ENCODE peak calls at places on chromosomes 7 and 10, in five cellular contexts. R is HepG2, E is K562, N is H1, D is GM12878. Y is an unnamed sample.
A peak's percentile ranks its signal among the peaks of the same experiment; 100 is the strongest.

GRCh38 chr7:107768263-107768662 is 24.3 kb downstream of the CBLL1 start:
- DNase-seq in E (no peak), D (no peak), R (no peak), N (no peak), Y (no peak)

GRCh38 chr7:80412842-80413241 is 99.0 kb downstream of the GNAT3 start:
- DNase-seq in E (no peak), R (no peak), D (no peak), N (no peak), Y (no peak)

GRCh38 chr10:74525885-74526284 is 300.5 kb upstream of the KAT6B start:
- DNase-seq in N (no peak), E (no peak), R (no peak), D (no peak), Y (no peak)

GRCh38 chr7:100401811-100402210 is 26.7 kb downstream of the ZCWPW1 start:
- DNase-seq in R (no peak), N (no peak), D (no peak), E (no peak), Y (no peak)

GRCh38 chr7:79504607-79505389 is 51.3 kb upstream of the MAGI2 start:
- DNase-seq in E (no peak), N (no peak), D (no peak), R (peak; percentile 9), Y (peak; percentile 32)

GRCh38 chr10:72740526-72740925 is 48.6 kb downstream of the MCU start:
- DNase-seq in N (no peak), E (no peak), D (no peak), R (peak; percentile 59), Y (no peak)

GRCh38 chr7:35906191-35906908 is 105.5 kb downstream of the SEPTIN7 start:
- DNase-seq in D (peak; percentile 68), E (peak; percentile 54), N (peak; percentile 75), R (peak; percentile 69), Y (peak; percentile 79)

GRCh38 chr7:129240119-129240815 is 15.4 kb downstream of the AHCYL2 start:
- DNase-seq in E (no peak), R (no peak), D (no peak), N (no peak), Y (no peak)

GRCh38 chr7:76405738-76406137 is 3.8 kb downstream of the SSC4D start:
- DNase-seq in R (no peak), D (no peak), N (no peak), E (no peak), Y (no peak)

GRCh38 chr7:561631-562393 is 42.2 kb upstream of the PDGFA start:
- DNase-seq in R (no peak), N (no peak), E (no peak), D (no peak), Y (no peak)

GRCh38 chr7:37815969-37816371 is 32.4 kb upstream of the NME8 start:
- DNase-seq in R (no peak), D (peak; percentile 78), E (no peak), N (no peak), Y (no peak)

GRCh38 chr7:17593854-17594419 is 295.5 kb downstream of the AHR start:
- DNase-seq in R (no peak), N (no peak), D (no peak), E (no peak), Y (peak; percentile 3)

GRCh38 chr10:91772869-91773268 is 25.4 kb upstream of the TNKS2 start:
- DNase-seq in D (no peak), E (no peak), R (no peak), N (no peak), Y (no peak)

DNA sequence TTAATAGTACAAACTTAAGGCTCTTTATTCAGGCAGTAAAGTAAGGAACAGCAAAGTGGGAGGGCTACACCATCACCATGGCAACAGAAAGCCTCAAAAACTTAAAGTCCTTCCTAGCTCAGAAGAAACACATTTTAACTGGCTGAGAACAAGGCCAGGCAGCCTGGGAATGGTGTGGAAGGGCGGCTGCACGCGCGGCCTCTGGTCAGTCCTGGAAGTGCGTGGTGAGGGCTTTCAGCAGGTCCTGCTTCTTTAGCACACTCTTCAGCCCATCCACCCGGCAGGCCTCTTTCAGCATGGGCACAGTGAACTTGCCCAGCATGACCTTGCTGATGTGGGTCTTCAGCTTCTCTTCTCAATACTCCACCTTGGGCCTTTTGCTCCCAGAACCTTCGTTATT is 133.0 kb downstream of the CYP26A1 start:
- DNase-seq in N (no peak), R (no peak), E (no peak), D (no peak), Y (peak; percentile 78)
- TF ChIP-seq CTCF in N (peak; percentile 32), R (no peak), E (no peak), D (no peak), Y (peak; percentile 24)

GRCh38 chr10:124414077-124414476 is 4.6 kb downstream of the OAT start:
- DNase-seq in R (no peak), E (no peak), D (no peak), N (no peak), Y (no peak)
- H3K4me2 ChIP-seq in R (no peak overlapping the region), E (no peak overlapping the region), D (no peak overlapping the region), N (no peak overlapping the region), Y (no peak overlapping the region)

GRCh38 chr7:5689118-5689517 is 92.3 kb downstream of the RNF216 start:
- DNase-seq in N (no peak), D (no peak), E (no peak), R (no peak), Y (no peak)
- TF ChIP-seq CREB1 in N (no peak), D (no peak), E (no peak), R (no peak), Y (no peak)

GRCh38 chr10:115355162-115355760 is 262.1 kb downstream of the ATRNL1 start:
- DNase-seq in N (peak; percentile 49), R (peak; percentile 63), D (peak; percentile 15), E (peak; percentile 14), Y (peak; percentile 92)
- TF ChIP-seq CTCF in N (no peak), R (peak; percentile 77), D (peak; percentile 66), E (peak; percentile 22), Y (peak; percentile 94)

GRCh38 chr7:2681954-2682799 is 5.8 kb upstream of the AMZ1 start:
- DNase-seq in R (no peak), E (no peak), D (no peak), N (no peak), Y (no peak)

GRCh38 chr7:2686101-2686500 is 1.9 kb upstream of the AMZ1 start:
- DNase-seq in E (no peak), R (no peak), N (no peak), D (no peak), Y (no peak)

GRCh38 chr7:2684501-2684900 is 3.5 kb upstream of the AMZ1 start:
- DNase-seq in D (no peak), E (no peak), N (no peak), R (no peak), Y (no peak)

GRCh38 chr7:2680256-2680655 is 7.7 kb upstream of the AMZ1 start:
- DNase-seq in D (no peak), R (no peak), N (no peak), E (no peak), Y (no peak)

DNA sequence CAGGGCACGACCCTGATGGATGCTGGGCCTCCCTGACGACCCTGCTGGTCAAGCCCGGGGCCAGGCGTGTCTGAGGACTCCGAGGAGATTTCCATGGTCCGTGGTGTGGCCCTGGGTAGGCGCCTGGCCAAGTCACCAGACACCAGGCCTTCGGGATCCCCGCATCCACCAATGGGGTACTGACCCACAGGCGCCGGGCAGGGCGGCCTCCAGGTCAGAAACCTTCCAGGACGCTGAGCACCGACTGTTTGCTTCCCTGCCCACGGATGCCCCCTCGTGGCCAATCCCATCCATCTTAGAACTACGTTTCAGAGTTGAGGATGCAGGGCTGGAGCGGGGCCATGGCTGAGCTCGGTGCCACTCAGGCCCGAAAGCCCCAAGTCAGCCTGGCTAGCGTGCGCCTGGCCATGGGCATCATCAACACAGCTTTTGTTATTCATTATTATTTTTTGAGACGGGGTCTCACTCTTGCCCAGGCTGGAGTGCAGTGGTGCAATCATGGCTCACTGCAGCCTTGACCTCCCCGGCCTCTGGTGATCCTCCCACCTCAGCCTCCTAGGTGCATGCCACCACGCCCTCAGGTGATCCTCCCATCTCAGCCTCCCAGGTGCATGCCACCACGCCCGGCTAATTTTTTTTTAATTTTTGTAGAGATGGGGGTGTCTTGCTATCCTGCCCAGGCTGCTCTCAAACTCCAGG is 7.1 kb upstream of the AMZ1 start:
- DNase-seq in R (peak; percentile 55), N (peak; percentile 95), D (no peak), E (peak; percentile 85), Y (peak; percentile 93)
- H3K4me2 ChIP-seq in R (peak overlapping the region; percentile 29), N (no peak overlapping the region), D (no peak overlapping the region), E (no peak overlapping the region), Y (no peak overlapping the region)

GRCh38 chr7:3063016-3063753 is 19.5 kb upstream of the CARD11 start:
- DNase-seq in E (no peak), N (no peak), D (no peak), R (no peak), Y (no peak)
- TF ChIP-seq CREB1 in E (no peak), N (no peak), D (no peak), R (no peak), Y (no peak)

GRCh38 chr10:75922435-75922834 is 491.0 kb downstream of the LRMDA start:
- DNase-seq in R (peak; percentile 10), D (no peak), N (no peak), E (no peak), Y (no peak)
- TF ChIP-seq CTCF in R (peak; percentile 48), D (no peak), N (no peak), E (no peak), Y (no peak)

DNA sequence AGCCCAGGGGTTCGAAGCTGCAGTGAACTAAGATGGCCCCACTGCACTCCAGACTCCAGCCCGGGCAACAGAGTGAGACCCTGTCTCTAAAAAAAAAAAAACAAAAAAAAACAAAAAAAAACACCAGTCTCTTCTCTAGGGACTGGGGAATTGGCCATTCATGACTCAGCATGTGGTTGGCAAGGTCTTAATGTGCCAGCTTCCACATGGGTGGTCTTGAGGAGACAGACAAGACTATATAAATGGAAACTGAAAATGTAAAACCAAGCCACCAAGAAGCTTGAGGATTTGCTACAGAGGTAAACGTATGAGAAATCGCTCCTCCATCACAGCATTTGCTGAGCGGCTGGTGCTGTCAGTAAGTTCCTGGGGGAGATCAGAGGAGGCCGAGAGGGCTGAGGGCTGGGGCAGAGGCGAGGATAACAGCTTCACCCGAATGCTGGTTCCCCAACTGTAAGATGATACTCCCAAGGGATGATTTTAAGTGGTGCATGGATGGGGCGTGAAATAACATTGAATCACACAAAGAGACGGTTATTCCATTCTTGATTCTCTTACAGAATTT is 128.7 kb downstream of the C10orf105 start:
- DNase-seq in N (no peak), E (no peak), D (no peak), R (no peak), Y (no peak)
- H3K4me2 ChIP-seq in N (no peak overlapping the region), E (no peak overlapping the region), D (no peak overlapping the region), R (no peak overlapping the region), Y (no peak overlapping the region)

DNA sequence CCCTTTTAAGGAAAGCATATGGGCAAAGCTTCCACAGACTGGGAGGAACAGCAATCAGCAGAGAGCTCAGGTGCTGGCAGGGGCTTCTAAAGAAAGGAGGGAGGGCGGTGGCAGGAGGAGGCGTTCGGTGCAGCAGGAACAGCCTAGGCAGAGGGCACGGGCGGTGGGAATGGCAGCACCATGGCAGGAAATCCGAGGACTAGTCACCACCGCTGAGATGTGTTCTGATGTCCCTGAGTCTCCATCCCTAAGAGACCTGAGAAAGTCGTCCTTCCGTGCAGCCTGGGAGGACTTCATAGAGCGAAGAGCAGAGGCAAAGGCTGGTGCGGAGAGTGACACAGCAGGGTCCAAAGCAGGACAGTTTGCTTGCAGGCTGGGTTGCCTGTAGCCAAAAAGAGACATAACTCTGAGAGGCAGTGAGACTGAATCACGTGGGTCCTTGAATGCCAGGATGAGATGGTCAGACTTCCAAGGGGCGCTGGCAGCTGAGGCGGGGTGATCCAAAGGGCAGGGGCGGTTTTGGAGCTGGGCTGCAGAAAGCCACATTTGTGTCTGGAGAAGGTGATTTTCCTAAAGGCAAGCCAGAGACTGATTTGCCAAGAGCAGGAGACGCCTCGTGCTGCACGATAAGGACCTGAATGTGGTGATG is 35.8 kb upstream of the GRID1 start:
- DNase-seq in N (no peak), R (peak; percentile 20), D (no peak), E (no peak), Y (peak; percentile 34)
- TF ChIP-seq CREB1 in N (no peak), R (no peak), D (no peak), E (no peak), Y (no peak)